ENCODE peak calls at places on chromosomes 5 and 9, in five cellular contexts. T, U, F, X and E are unnamed samples.
A peak's percentile ranks its signal among the peaks of the same experiment; 100 is the strongest.

GRCh38 chr9:1052908-1053590 is 2.9 kb downstream of the DMRT2 start:
- DNase-seq in T (no peak), F (no peak), U (no peak), X (no peak), E (no peak)

GRCh38 chr5:65034782-65035181 is 266.1 kb downstream of the CWC27 start:
- DNase-seq in U (no peak), F (no peak), T (no peak), X (no peak), E (no peak)

GRCh38 chr5:32076699-32077695 is 97.1 kb downstream of the GOLPH3 start:
- DNase-seq in F (peak; percentile 15), X (peak; percentile 33), U (peak; percentile 52), T (no peak), E (peak; percentile 16)

GRCh38 chr5:121967187-121967586 is 5.4 kb downstream of the SRFBP1 start:
- DNase-seq in X (no peak), F (no peak), U (peak; percentile 5), T (no peak), E (no peak)

GRCh38 chr9:115938479-115938878 is 215.1 kb upstream of the PAPPA start:
- DNase-seq in F (no peak), U (no peak), X (no peak), T (no peak), E (no peak)

GRCh38 chr5:150692276-150692675 is 8.6 kb downstream of the RBM22 start:
- DNase-seq in X (no peak), F (no peak), T (no peak), U (no peak), E (no peak)

GRCh38 chr5:137310051-137310730 is 188.9 kb downstream of the SPOCK1 start:
- DNase-seq in F (no peak), U (no peak), X (no peak), T (no peak), E (no peak)

GRCh38 chr5:113053614-113054013 is 77.0 kb downstream of the DCP2 start:
- DNase-seq in U (no peak), X (no peak), F (no peak), T (no peak), E (no peak)

GRCh38 chr5:51806677-51807076 is 423.4 kb downstream of the ISL1 start:
- DNase-seq in T (no peak), F (no peak), X (no peak), U (no peak), E (no peak)

GRCh38 chr9:94140791-94141790 is 56.8 kb downstream of the PTPDC1 start:
- DNase-seq in U (no peak), X (no peak), F (no peak), T (no peak), E (peak; percentile 41)

GRCh38 chr5:102542064-102542463 is 43.3 kb upstream of the SLCO6A1 start:
- DNase-seq in X (no peak), T (no peak), U (no peak), F (no peak), E (no peak)

GRCh38 chr5:179168636-179169035 is 108.5 kb downstream of the ZNF354C start:
- DNase-seq in X (no peak), T (peak; percentile 10), F (no peak), U (no peak), E (no peak)

GRCh38 chr5:179146277-179146676 is 86.1 kb downstream of the ZNF354C start:
- DNase-seq in X (no peak), F (no peak), U (no peak), T (no peak), E (no peak)

GRCh38 chr5:111502976-111503375 is 9.4 kb downstream of the STARD4 start:
- DNase-seq in F (no peak), T (no peak), X (no peak), U (no peak), E (no peak)

GRCh38 chr5:15452780-15453179 is 47.2 kb upstream of the FBXL7 start:
- DNase-seq in F (no peak), U (no peak), X (no peak), T (no peak), E (no peak)

GRCh38 chr9:38017149-38017884 is 51.7 kb downstream of the SHB start:
- DNase-seq in T (no peak), U (peak; percentile 70), X (no peak), F (peak; percentile 83), E (no peak)

GRCh38 chr9:133701981-133702797 is 36.0 kb downstream of the SARDH start:
- DNase-seq in X (no peak), T (no peak), U (peak; percentile 8), F (no peak), E (no peak)

GRCh38 chr5:100108883-100109282 is 426.3 kb upstream of the FAM174A start:
- DNase-seq in F (no peak), U (no peak), T (no peak), X (no peak), E (no peak)

GRCh38 chr9:33135086-33135958 is 31.8 kb downstream of the B4GALT1 start:
- DNase-seq in X (no peak), U (no peak), F (no peak), T (no peak), E (no peak)

GRCh38 chr9:137348781-137349470 is 46.9 kb upstream of the NRARP start:
- DNase-seq in F (no peak), U (no peak), T (no peak), X (no peak), E (no peak)

GRCh38 chr5:35557742-35558141 is 59.9 kb upstream of the SPEF2 start:
- DNase-seq in X (no peak), T (no peak), F (no peak), U (no peak), E (no peak)

GRCh38 chr5:72156921-72157320 is 49.6 kb downstream of the MAP1B start:
- DNase-seq in F (no peak), T (no peak), U (no peak), X (no peak), E (no peak)

GRCh38 chr5:98968056-98968564 is 39.3 kb upstream of the CHD1 start:
- DNase-seq in F (no peak), U (no peak), T (no peak), X (no peak), E (no peak)